ENCODE peak calls at places on chromosomes 2 and 18, in ten cellular contexts. O is spleen, T is colonic mucosa, P is heart left ventricle, H is SJSA1, N is PC-9, Q is Peyer's patch, X is IMR-90, Z is tibial artery, L is neural progenitor cell. G is an unnamed sample.

GRCh38 chr2:168851674-168852320 is 38.4 kb downstream of the SPC25 start:
- DNase-seq in O (no peak), N (no peak), P (no peak), Z (no peak), H (no peak), Q (no peak), T (no peak), L (no peak), X (peak; percentile 84), G (no peak)

GRCh38 chr2:145070703-145071102 is 550.8 kb upstream of the ZEB2 start:
- DNase-seq in H (no peak), N (no peak), X (no peak), T (no peak), Q (no peak), Z (no peak), P (no peak), O (no peak), L (no peak), G (no peak)

GRCh38 chr18:37398248-37398920 is 167.2 kb downstream of the CELF4 start:
- DNase-seq in L (no peak), Z (no peak), T (no peak), Q (no peak), O (peak; percentile 61), H (no peak), P (no peak), N (no peak), X (peak; percentile 17), G (no peak)

GRCh38 chr2:39017314-39017713 is 103.5 kb downstream of the SOS1 start:
- DNase-seq in X (no peak), N (no peak), P (no peak), Z (no peak), T (no peak), L (no peak), Q (no peak), H (no peak), O (no peak), G (no peak)

GRCh38 chr2:70837980-70838379 is 2.4 kb upstream of the CD207 start:
- DNase-seq in X (no peak), Z (no peak), Q (no peak), N (no peak), O (no peak), H (no peak), L (no peak), P (no peak), T (no peak), G (no peak)

GRCh38 chr18:35624140-35624539 is 42.6 kb downstream of the GALNT1 start:
- DNase-seq in N (no peak), H (no peak), L (no peak), Q (no peak), P (no peak), T (no peak), X (no peak), Z (no peak), O (no peak), G (no peak)

GRCh38 chr2:32865399-32866068 is 81.2 kb upstream of the LTBP1 start:
- DNase-seq in Z (no peak), X (peak; percentile 96), P (no peak), Q (no peak), N (peak; percentile 83), T (no peak), O (no peak), H (peak; percentile 70), L (no peak), G (no peak)

GRCh38 chr2:191486584-191487320 is 191.2 kb upstream of the NABP1 start:
- DNase-seq in N (peak; percentile 74), T (peak; percentile 29), L (no peak), H (peak; percentile 77), Q (no peak), P (no peak), O (no peak), Z (no peak), X (peak; percentile 99), G (no peak)

GRCh38 chr2:222336442-222336841 is 37.6 kb upstream of the PAX3 start:
- DNase-seq in L (no peak), N (no peak), Q (no peak), P (no peak), X (no peak), Z (no peak), O (no peak), H (no peak), T (no peak), G (no peak)

GRCh38 chr2:99648115-99648850 is 158.5 kb upstream of the REV1 start:
- DNase-seq in P (no peak), Q (no peak), T (no peak), N (no peak), L (no peak), O (no peak), H (no peak), Z (peak; percentile 57), X (peak; percentile 86), G (no peak)

GRCh38 chr2:170461875-170462274 is 253.3 kb upstream of the SP5 start:
- DNase-seq in X (no peak), T (no peak), Z (no peak), H (no peak), P (no peak), Q (no peak), N (no peak), L (peak; percentile 20), O (no peak), G (no peak)

GRCh38 chr2:199465988-199466703 is 8.4 kb upstream of the SATB2 start:
- DNase-seq in X (no peak), P (no peak), Z (no peak), Q (no peak), O (no peak), H (no peak), L (peak; percentile 28), N (no peak), T (peak; percentile 60), G (no peak)

GRCh38 chr2:11495844-11496271 is 29.9 kb upstream of the E2F6 start:
- DNase-seq in L (peak; percentile 76), O (peak; percentile 80), Z (no peak), X (no peak), T (no peak), H (no peak), N (no peak), Q (no peak), P (peak; percentile 65), G (no peak)

GRCh38 chr18:58887613-58887963 is 22.9 kb downstream of the ZNF532 start:
- DNase-seq in N (no peak), Q (peak; percentile 73), Z (peak; percentile 77), L (no peak), H (peak; percentile 97), T (peak; percentile 50), X (no peak), O (peak; percentile 88), P (peak; percentile 87), G (no peak)

GRCh38 chr2:27663463-27664244 is at the start of the genes SLC4A1AP and SUPT7L:
- DNase-seq in T (peak; percentile 78), H (peak; percentile 94), O (peak; percentile 87), L (peak; percentile 88), P (peak; percentile 86), Z (peak; percentile 60), X (peak; percentile 89), Q (peak; percentile 66), N (peak; percentile 71), G (peak; percentile 76)

GRCh38 chr2:152942940-152943440 is 224.6 kb downstream of the ARL6IP6 start:
- DNase-seq in N (no peak), T (no peak), O (no peak), Q (no peak), L (no peak), H (no peak), Z (no peak), P (no peak), X (no peak), G (no peak)
- H3K4me1 ChIP-seq in N (no peaks in the 10 kb centered on the region), T (no peaks in the 10 kb centered on the region), O (no peaks in the 10 kb centered on the region), Q (no peaks in the 10 kb centered on the region), L (no peaks in the 10 kb centered on the region), H (no peaks in the 10 kb centered on the region), Z (no peaks in the 10 kb centered on the region), P (no peaks in the 10 kb centered on the region), X (no peaks in the 10 kb centered on the region), G (no peaks in the 10 kb centered on the region)

DNA sequence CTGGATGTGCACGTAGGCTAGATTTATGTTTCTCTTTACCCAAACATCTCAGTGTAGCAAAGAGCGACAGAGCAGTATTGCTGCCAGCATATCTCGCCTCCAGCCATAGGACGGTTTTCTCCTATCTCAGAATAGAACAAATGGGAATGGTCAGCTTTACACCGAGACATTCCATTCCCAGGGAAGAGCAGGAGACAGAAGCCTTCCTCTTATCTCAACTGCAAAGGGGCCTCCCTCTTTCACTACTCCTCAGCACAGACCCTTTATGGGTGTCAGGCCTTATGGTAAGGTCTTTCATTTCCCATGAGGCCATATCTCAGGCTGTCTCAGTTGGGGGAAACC is 19.2 kb upstream of the TMBIM1 start:
- DNase-seq in X (no peak), Q (no peak), H (no peak), Z (no peak), T (no peak), L (no peak), N (no peak), P (no peak), O (no peak), G (no peak)
- H3K4me3 ChIP-seq in X (no peak overlapping the region), Q (no peak overlapping the region), H (no peak overlapping the region), Z (no peak overlapping the region), T (no peak overlapping the region), L (no peak overlapping the region), N (no peak overlapping the region), P (no peak overlapping the region), O (no peak overlapping the region), G (no peak overlapping the region)

DNA sequence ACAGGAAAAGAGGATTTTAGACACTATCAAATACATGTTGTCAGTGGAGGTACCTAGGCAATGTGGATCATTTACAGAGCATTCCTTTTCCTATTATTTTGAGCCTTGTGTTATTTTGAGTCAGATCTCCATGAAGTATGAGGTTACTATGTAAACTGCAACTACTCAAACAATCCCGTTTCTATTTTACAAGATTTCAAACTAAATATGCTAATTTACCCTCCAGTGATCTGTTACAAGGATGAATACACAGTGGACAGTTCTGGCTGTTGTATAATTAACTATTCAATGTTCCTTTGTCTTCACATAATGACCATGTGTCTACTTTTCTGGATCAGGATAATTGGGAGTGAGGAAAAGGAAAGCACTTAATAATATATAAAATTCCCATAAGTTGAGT is 4.6 kb downstream of the HOXD1 start:
- DNase-seq in Q (no peak), O (no peak), P (no peak), T (no peak), Z (no peak), X (no peak), N (no peak), H (no peak), L (no peak), G (no peak)
- H3K27me3 ChIP-seq in Q (no peaks in the 10 kb centered on the region), O (peaks cover 10% of the 10 kb centered on the region), P (peaks cover 97% of the 10 kb centered on the region), T (peaks cover 13% of the 10 kb centered on the region), Z (no peaks in the 10 kb centered on the region), X (peaks cover 34% of the 10 kb centered on the region), N (peaks cover 57% of the 10 kb centered on the region), H (peaks cover 66% of the 10 kb centered on the region), L (peaks cover 100% of the 10 kb centered on the region), G (peaks cover 4% of the 10 kb centered on the region)

DNA sequence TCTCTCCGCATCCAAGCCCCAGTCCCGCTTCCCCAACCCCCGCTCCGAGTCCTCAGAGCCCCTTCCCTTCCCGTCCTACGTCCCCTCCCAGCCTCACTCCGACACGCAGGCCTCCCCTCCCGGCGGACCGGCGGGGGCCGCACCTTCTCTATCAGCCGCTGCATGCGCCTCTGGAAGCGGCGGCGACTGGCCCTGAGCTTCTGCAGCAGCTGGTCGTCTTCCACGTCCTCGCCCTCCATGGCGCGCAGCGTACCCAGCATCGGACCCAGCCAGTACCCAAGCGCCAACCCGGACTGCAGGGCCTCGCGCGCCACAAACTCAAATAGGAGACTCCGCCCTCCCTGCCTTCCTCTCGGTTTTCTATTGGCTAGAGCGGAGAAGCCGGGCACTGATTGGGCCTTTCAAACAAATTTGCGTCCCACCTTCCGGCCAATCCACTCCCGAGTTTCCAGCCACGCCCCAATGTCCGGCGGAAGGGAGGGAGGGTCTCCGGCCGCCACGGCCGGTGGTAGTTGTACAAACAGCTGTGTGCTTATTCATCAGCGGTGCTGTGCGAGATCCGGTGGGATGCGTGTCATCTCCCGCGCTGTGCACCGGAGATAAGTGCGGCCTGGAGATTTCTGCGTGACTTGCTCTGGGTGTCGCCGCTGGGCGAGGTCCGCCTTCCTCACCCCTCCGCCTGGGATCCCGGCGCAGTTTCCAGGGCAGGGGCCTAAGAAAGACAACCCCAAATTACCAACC is at the start of gene HJURP:
- DNase-seq in T (peak; percentile 96), N (peak; percentile 95), L (peak; percentile 97), X (peak; percentile 96), Z (peak; percentile 92), O (peak; percentile 95), H (peak; percentile 98), Q (peak; percentile 87), P (peak; percentile 94), G (peak; percentile 95)
- H3K4me1 ChIP-seq in T (peaks cover 4% of the 10 kb centered on the region), N (peaks cover 32% of the 10 kb centered on the region), L (peaks cover 33% of the 10 kb centered on the region), X (peaks cover 13% of the 10 kb centered on the region), Z (peaks cover 5% of the 10 kb centered on the region), O (peaks cover 34% of the 10 kb centered on the region), H (peaks cover 32% of the 10 kb centered on the region), Q (peaks cover 11% of the 10 kb centered on the region), P (no peaks in the 10 kb centered on the region), G (peaks cover 14% of the 10 kb centered on the region)

G was measured in HAP-1.